ENCODE peak calls at places on chromosomes 4 and X, in seven cellular contexts. R is neural progenitor cell, Z is brain microvascular endothelial cell, N is PC-3, F is PC-9, P is small intestine, C is GM23338. A is an unnamed sample.

GRCh38 chrX:135454816-135455215 is 33.1 kb downstream of the SMIM10L2A start:
- DNase-seq in P (no peak), N (no peak), F (no peak), C (peak), Z (no peak), R (no peak), A (no peak)

GRCh38 chr4:86152454-86152853 is 207.4 kb downstream of the MAPK10 start:
- DNase-seq in N (no peak), R (no peak), P (no peak), Z (no peak), F (no peak), C (no peak), A (no peak)

GRCh38 chr4:64969081-64969480 is 559.8 kb upstream of the TECRL start:
- DNase-seq in F (no peak), R (no peak), Z (no peak), P (no peak), N (no peak), C (no peak), A (no peak)

GRCh38 chrX:78316310-78316709 is 11.1 kb downstream of the CYSLTR1 start:
- DNase-seq in C (no peak), R (no peak), Z (no peak), F (no peak), P (no peak), N (no peak), A (no peak)

GRCh38 chrX:138026211-138026610 is 460.3 kb downstream of the ZIC3 start:
- DNase-seq in Z (no peak), P (no peak), N (peak), F (no peak), R (no peak), C (peak), A (no peak)

GRCh38 chr4:114827651-114828050 is 229.0 kb downstream of the UGT8 start:
- DNase-seq in C (no peak), Z (no peak), P (no peak), F (no peak), R (no peak), N (no peak), A (no peak)

GRCh38 chrX:114841051-114841450 is 176.4 kb downstream of the IL13RA2 start:
- DNase-seq in P (no peak), Z (no peak), F (no peak), C (no peak), R (no peak), N (peak), A (no peak)

GRCh38 chrX:12972867-12973560 is 1.9 kb upstream of the TMSB4X start:
- DNase-seq in N (no peak), F (no peak), Z (no peak), P (no peak), R (no peak), C (no peak), A (no peak)

GRCh38 chr4:19300213-19300612 is 951.5 kb upstream of the SLIT2 start:
- DNase-seq in C (no peak), R (no peak), F (no peak), N (peak), Z (no peak), P (no peak), A (no peak)

GRCh38 chr4:155973639-155974475 is 20.2 kb upstream of the CTSO start:
- DNase-seq in P (no peak), Z (no peak), F (no peak), C (peak), R (peak), N (peak), A (no peak)

GRCh38 chr4:149766135-149766534 is 49.5 kb downstream of the IQCM start:
- DNase-seq in P (no peak), Z (no peak), C (no peak), F (no peak), N (no peak), R (no peak), A (no peak)

GRCh38 chr4:188550296-188550695 is 411.1 kb downstream of the TRIML1 start:
- DNase-seq in F (no peak), P (no peak), N (no peak), C (no peak), Z (peak), R (no peak), A (no peak)

GRCh38 chr4:42656986-42657792 is at the start of gene ATP8A1:
- DNase-seq in N (peak), P (peak), F (peak), Z (peak), R (peak), C (peak), A (peak)

GRCh38 chrX:51336584-51336983 is 4.0 kb downstream of the NUDT10 start:
- DNase-seq in F (no peak), P (peak), R (peak), Z (peak), N (peak), C (peak), A (no peak)

GRCh38 chrX:141278306-141278705 is 36.0 kb upstream of the SPANXC start:
- DNase-seq in C (peak), F (peak), R (peak), N (peak), Z (no peak), P (no peak), A (no peak)

GRCh38 chr4:105106416-105106815 is 40.3 kb upstream of the TET2 start:
- DNase-seq in C (no peak), Z (no peak), R (no peak), P (no peak), N (no peak), F (no peak), A (no peak)

GRCh38 chrX:102684772-102685520 is 27.3 kb upstream of the GPRASP2 start:
- DNase-seq in P (no peak), Z (no peak), C (no peak), F (no peak), R (no peak), N (no peak), A (no peak)

GRCh38 chr4:124337874-124338273 is 374.7 kb downstream of the ANKRD50 start:
- DNase-seq in C (no peak), Z (no peak), P (no peak), N (no peak), F (no peak), R (no peak), A (no peak)

GRCh38 chr4:24578364-24578763 is 6.0 kb downstream of the DHX15 start:
- DNase-seq in P (no peak), Z (no peak), R (no peak), C (no peak), N (no peak), F (no peak), A (no peak)

GRCh38 chr4:1746919-1747602 is 25.7 kb downstream of the TACC3 start:
- DNase-seq in N (no peak), F (no peak), P (no peak), R (no peak), Z (no peak), C (no peak), A (peak)

GRCh38 chr4:185889566-185889965 is 77.6 kb upstream of the SORBS2 start:
- DNase-seq in N (no peak), R (no peak), C (no peak), F (no peak), Z (no peak), P (no peak), A (no peak)

GRCh38 chr4:93199492-93199891 is 629.1 kb upstream of the ATOH1 start:
- DNase-seq in F (no peak), C (peak), R (peak), N (peak), Z (peak), P (peak), A (no peak)

GRCh38 chr4:143405197-143405730 is 68.6 kb downstream of the GAB1 start:
- DNase-seq in Z (no peak), C (no peak), R (no peak), N (no peak), P (peak), F (no peak), A (no peak)

GRCh38 chr4:61201562-61202099 is 1.5 kb downstream of the ADGRL3 start:
- DNase-seq in F (no peak), Z (no peak), R (peak), N (no peak), P (no peak), C (peak), A (peak)

GRCh38 chr4:23782778-23783455 is 106.9 kb downstream of the PPARGC1A start:
- DNase-seq in C (no peak), P (peak), R (no peak), F (no peak), Z (no peak), N (no peak), A (no peak)

GRCh38 chr4:78031457-78031856 is 25.7 kb upstream of the FRAS1 start:
- DNase-seq in C (no peak), Z (no peak), P (no peak), N (no peak), R (no peak), F (no peak), A (no peak)

GRCh38 chr4:140095694-140096482 is 58.1 kb downstream of the MAML3 start:
- DNase-seq in F (peak), P (peak), Z (peak), R (no peak), N (peak), C (no peak), A (no peak)

GRCh38 chr4:153789741-153790651 is 1.1 kb upstream of the SFRP2 start:
- DNase-seq in C (peak), Z (no peak), F (no peak), R (peak), P (no peak), N (no peak), A (no peak)

GRCh38 chr4:147480502-147480890 is 401 bp upstream of the EDNRA start:
- DNase-seq in R (no peak), F (no peak), C (no peak), P (no peak), Z (no peak), N (no peak), A (no peak)

GRCh38 chr4:139736257-139736626 is 70.6 kb downstream of the MGST2 start:
- DNase-seq in N (no peak), Z (no peak), P (no peak), R (peak), F (no peak), C (peak), A (no peak)

GRCh38 chr4:99803702-99804101 is 12.9 kb upstream of the DAPP1 start:
- DNase-seq in Z (no peak), R (no peak), N (no peak), P (no peak), F (no peak), C (no peak), A (no peak)

GRCh38 chr4:11954093-11954492 is 525.4 kb upstream of the HS3ST1 start:
- DNase-seq in C (peak), R (peak), P (peak), F (no peak), N (peak), Z (no peak), A (no peak)

GRCh38 chrX:131728295-131729145 is 184.6 kb downstream of the OR13H1 start:
- DNase-seq in Z (peak), P (no peak), R (no peak), N (no peak), C (no peak), F (no peak), A (no peak)

GRCh38 chr4:176638992-176639391 is 153.7 kb downstream of the VEGFC start:
- DNase-seq in C (no peak), Z (no peak), N (peak), R (no peak), P (no peak), F (no peak), A (no peak)

GRCh38 chr4:158450741-158451140 is 70.9 kb upstream of the RXFP1 start:
- DNase-seq in R (no peak), P (no peak), Z (no peak), F (no peak), N (no peak), C (no peak), A (no peak)

DNA sequence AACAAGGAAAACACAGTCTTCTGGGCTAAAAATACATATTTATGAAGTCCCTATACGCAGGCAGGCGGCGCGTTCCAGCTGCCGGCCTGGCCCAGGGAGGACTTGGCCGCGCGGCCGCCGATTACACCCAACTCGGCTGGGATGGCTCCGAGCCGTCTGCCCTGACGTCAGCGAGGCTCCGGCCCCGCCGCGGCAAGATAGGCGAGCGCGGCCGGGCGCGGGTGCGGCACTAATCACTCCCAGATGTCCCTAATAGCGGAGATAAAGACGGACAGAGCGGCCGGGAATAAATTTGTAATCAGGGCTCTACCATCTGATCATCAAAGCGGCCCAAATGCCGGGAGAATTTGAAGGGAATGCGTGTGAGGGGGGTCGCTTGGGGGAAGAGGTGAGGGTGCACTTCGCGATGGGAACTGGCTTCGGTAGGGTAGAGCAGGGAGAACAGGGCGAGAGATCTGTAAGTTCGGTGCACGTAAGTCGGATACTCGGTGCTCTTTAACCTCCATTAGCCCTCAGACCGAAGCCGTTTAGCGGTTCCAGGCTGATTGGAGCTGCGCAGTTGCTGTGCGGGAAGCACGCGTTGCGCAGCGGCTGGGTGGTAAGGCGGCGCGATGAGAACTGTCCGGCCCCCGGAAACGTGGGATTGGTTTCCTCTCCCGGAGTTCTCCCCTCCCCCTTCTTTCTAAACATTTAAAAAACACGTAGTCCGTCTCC is 7.7 kb downstream of the HAND2 start:
- DNase-seq in N (no peak), C (peak), P (peak), Z (peak), R (peak), F (no peak), A (peak)
- H3K27ac ChIP-seq in N (no peak), C (no peak), P (no peak), Z (no peak), R (no peak), F (no peak), A (no peak)

GRCh38 chr4:76235407-76235806 is 16.1 kb upstream of the FAM47E start:
- DNase-seq in C (no peak), P (no peak), R (no peak), N (no peak), F (no peak), Z (no peak), A (no peak)
- H3K27ac ChIP-seq in C (peak), P (no peak), R (no peak), N (peak), F (peak), Z (no peak), A (no peak)

GRCh38 chr4:80007745-80008149 is 65.3 kb downstream of the ANTXR2 start:
- DNase-seq in P (no peak), C (no peak), F (no peak), N (peak), Z (no peak), R (no peak), A (no peak)
- H3K27ac ChIP-seq in P (no peak), C (no peak), F (no peak), N (peak), Z (peak), R (no peak), A (no peak)

GRCh38 chr4:68283095-68283494 is 37.6 kb upstream of the TMPRSS11B start:
- DNase-seq in C (no peak), F (no peak), N (no peak), P (no peak), R (no peak), Z (no peak), A (no peak)
- H3K27ac ChIP-seq in C (no peak), F (no peak), N (no peak), P (no peak), R (no peak), Z (no peak), A (no peak)

GRCh38 chr4:6346373-6347110 is 76.9 kb downstream of the WFS1 start:
- DNase-seq in N (no peak), P (no peak), F (no peak), R (no peak), C (no peak), Z (no peak), A (no peak)
- H3K27ac ChIP-seq in N (no peak), P (no peak), F (no peak), R (no peak), C (no peak), Z (no peak), A (no peak)